ENCODE peak calls at places on chromosomes 6 and 20, in four cellular contexts. W, V, E and D are unnamed samples.

GRCh38 chr6:32267035-32267434 is 43.2 kb upstream of the NOTCH4 start:
- DNase-seq in W (no peak), V (no peak), E (no peak), D (no peak)

GRCh38 chr6:111342913-111343312 is 140.1 kb downstream of the REV3L start:
- DNase-seq in W (no peak), V (no peak), E (no peak), D (no peak)

GRCh38 chr20:45861157-45862075 is 4.0 kb downstream of the ZSWIM3 start:
- DNase-seq in W (no peak), V (no peak), E (no peak), D (no peak)

GRCh38 chr6:11773581-11773980 is 5.0 kb downstream of the ADTRP start:
- DNase-seq in W (no peak), V (no peak), E (no peak), D (no peak)

GRCh38 chr20:48400009-48400408 is 427.8 kb downstream of the PREX1 start:
- DNase-seq in W (no peak), V (no peak), E (no peak), D (no peak)

GRCh38 chr6:106103728-106104109 is 17.6 kb downstream of the PRDM1 start:
- DNase-seq in W (no peak), V (no peak), E (no peak), D (no peak)

GRCh38 chr20:15902493-15902892 is 670.8 kb downstream of the KIF16B start:
- DNase-seq in W (no peak), V (no peak), E (no peak), D (no peak)

GRCh38 chr20:32278199-32278643 is 770 bp downstream of the KIF3B start:
- DNase-seq in W (no peak), V (no peak), E (no peak), D (no peak)

GRCh38 chr6:143734641-143735063 is 56.9 kb downstream of the PHACTR2 start:
- DNase-seq in W (no peak), V (no peak), E (no peak), D (no peak)

GRCh38 chr6:135901776-135902524 is 50.4 kb downstream of the PDE7B start:
- DNase-seq in W (no peak), V (no peak), E (peak), D (no peak)

GRCh38 chr6:117272032-117272866 is 6.9 kb downstream of the VGLL2 start:
- DNase-seq in W (no peak), V (no peak), E (no peak), D (no peak)

GRCh38 chr6:26232950-26233607 is 131.9 kb upstream of the BTN3A2 start:
- DNase-seq in W (peak), V (no peak), E (peak), D (no peak)

GRCh38 chr6:19921821-19922220 is 84.7 kb downstream of the ID4 start:
- DNase-seq in W (no peak), V (no peak), E (no peak), D (no peak)

GRCh38 chr6:137094411-137095008 is 49.7 kb upstream of the IL20RA start:
- DNase-seq in W (no peak), V (peak), E (peak), D (no peak)

GRCh38 chr6:51062166-51062722 is 243.6 kb downstream of the TFAP2B start:
- DNase-seq in W (no peak), V (no peak), E (no peak), D (no peak)

GRCh38 chr6:44642870-44643522 is 255.5 kb downstream of the CDC5L start:
- DNase-seq in W (no peak), V (no peak), E (no peak), D (no peak)

GRCh38 chr20:4519530-4519929 is 202.2 kb upstream of the PRND start:
- DNase-seq in W (no peak), V (peak), E (no peak), D (no peak)

GRCh38 chr6:13463327-13463717 is 24.1 kb downstream of the GFOD1 start:
- DNase-seq in W (no peak), V (no peak), E (no peak), D (no peak)

GRCh38 chr6:72246926-72247325 is 360.6 kb downstream of the RIMS1 start:
- DNase-seq in W (no peak), V (no peak), E (no peak), D (no peak)

GRCh38 chr6:167747152-167747427 is 79.6 kb upstream of the AFDN start:
- DNase-seq in W (peak), V (no peak), E (no peak), D (no peak)

GRCh38 chr6:119568580-119568979 is 219.0 kb upstream of the MAN1A1 start:
- DNase-seq in W (no peak), V (no peak), E (no peak), D (no peak)

GRCh38 chr6:133286765-133287164 is 45.6 kb downstream of the EYA4 start:
- DNase-seq in W (no peak), V (no peak), E (peak), D (no peak)

GRCh38 chr6:76644231-76644630 is 571.8 kb upstream of the IMPG1 start:
- DNase-seq in W (no peak), V (no peak), E (no peak), D (no peak)

GRCh38 chr6:106513813-106514212 is 115.5 kb downstream of the RTN4IP1 start:
- DNase-seq in W (no peak), V (no peak), E (peak), D (no peak)

DNA sequence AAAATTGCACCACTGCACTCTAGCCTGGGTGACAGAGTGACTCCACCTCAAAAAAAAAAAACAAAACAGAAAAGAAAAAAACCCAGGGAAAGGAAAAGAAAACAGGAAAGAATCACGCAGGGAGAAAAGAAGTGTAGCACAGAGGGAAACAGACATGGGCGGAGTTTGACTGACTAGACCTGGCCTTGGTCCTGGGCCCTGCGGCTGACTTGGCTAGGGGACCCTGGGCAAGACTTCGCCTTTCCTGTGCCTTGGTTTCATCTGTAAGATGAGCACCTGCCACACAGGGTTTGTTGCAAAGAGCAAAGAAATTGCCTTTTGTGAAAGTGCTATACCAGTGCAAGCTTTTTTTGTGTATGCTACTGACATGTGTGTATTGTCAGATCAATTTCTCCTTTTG is 71.3 kb upstream of the KCNG1 start:
- DNase-seq in W (no peak), V (no peak), E (no peak), D (no peak)
- TF ChIP-seq CTCF in W (no peak), V (no peak), E (no peak), D (no peak)

GRCh38 chr20:34127787-34128186 is 15.7 kb upstream of the EIF2S2 start:
- DNase-seq in W (no peak), V (no peak), E (no peak), D (no peak)

GRCh38 chr20:34124469-34125249 is 12.6 kb upstream of the EIF2S2 start:
- DNase-seq in W (no peak), V (no peak), E (no peak), D (no peak)

GRCh38 chr20:34129518-34130162 is 17.6 kb upstream of the EIF2S2 start:
- DNase-seq in W (peak), V (peak), E (peak), D (no peak)
- H3K4me3 ChIP-seq in W (no peak), V (peak), E (no peak), D (no peak)

GRCh38 chr6:45721665-45722064 is 294.0 kb downstream of the CLIC5 start:
- DNase-seq in W (no peak), V (no peak), E (no peak), D (no peak)
- TF ChIP-seq CTCF in W (no peak), V (no peak), E (no peak), D (no peak)

GRCh38 chr20:24968278-24968677 is 19.2 kb downstream of the CST7 start:
- DNase-seq in W (peak), V (no peak), E (no peak), D (peak)

GRCh38 chr20:24969203-24970029 is 20.3 kb downstream of the CST7 start:
- DNase-seq in W (peak), V (peak), E (no peak), D (peak)

GRCh38 chr20:24971702-24972101 is 20.8 kb downstream of the APMAP start:
- DNase-seq in W (no peak), V (no peak), E (no peak), D (no peak)

GRCh38 chr20:24970743-24971142 is 21.7 kb downstream of the CST7 start:
- DNase-seq in W (peak), V (peak), E (no peak), D (peak)

GRCh38 chr20:24970030-24970553 is 21.0 kb downstream of the CST7 start:
- DNase-seq in W (no peak), V (no peak), E (no peak), D (no peak)
- H3K4me3 ChIP-seq in W (no peak), V (no peak), E (no peak), D (no peak)

GRCh38 chr6:104957301-104958177 is 632 bp downstream of the LIN28B start:
- DNase-seq in W (no peak), V (no peak), E (no peak), D (no peak)
- TF ChIP-seq CTCF in W (no peak), V (no peak), E (no peak), D (no peak)

GRCh38 chr20:18057994-18058349 is 256 bp upstream of the OVOL2 start:
- DNase-seq in W (no peak), V (peak), E (no peak), D (no peak)
- H3K4me3 ChIP-seq in W (peak), V (peak), E (no peak), D (peak)

GRCh38 chr6:16765235-16765634 is 4.0 kb upstream of the ATXN1 start:
- DNase-seq in W (no peak), V (no peak), E (no peak), D (no peak)
- TF ChIP-seq CTCF in W (no peak), V (no peak), E (no peak), D (no peak)

GRCh38 chr20:51697119-51697826 is 70.9 kb downstream of the ATP9A start:
- DNase-seq in W (no peak), V (peak), E (no peak), D (no peak)
- H3K4me3 ChIP-seq in W (no peak), V (no peak), E (no peak), D (no peak)

GRCh38 chr6:46129634-46130505 is at the start of gene ENPP4:
- DNase-seq in W (peak), V (peak), E (no peak), D (peak)
- TF ChIP-seq CTCF in W (no peak), V (peak), E (no peak), D (no peak)